ENCODE peak calls at places on chromosomes 7 and 10, in seven cellular contexts. P, Z, G, D, T, V and W are unnamed samples. For H3K36me3 and H3K9me3, the result is how much of the 10 kb centered on the place peaks cover.

GRCh38 chr7:7166318-7166717 is 16.0 kb upstream of the C1GALT1 start:
- DNase-seq in P (no peak), Z (no peak), G (no peak), D (no peak), T (no peak), V (no peak), W (no peak)

GRCh38 chr10:62459072-62459471 is 84.9 kb downstream of the ZNF365 start:
- DNase-seq in P (no peak), Z (no peak), G (no peak), D (peak), T (no peak), V (no peak), W (no peak)

GRCh38 chr7:150370612-150371071 is 2.0 kb downstream of the REPIN1 start:
- DNase-seq in P (no peak), Z (no peak), G (no peak), D (peak), T (no peak), V (no peak), W (no peak)

GRCh38 chr10:61939575-61940301 is 38.2 kb downstream of the ARID5B start:
- DNase-seq in P (no peak), Z (peak), G (no peak), D (peak), T (no peak), V (no peak), W (no peak)

GRCh38 chr10:49395741-49396665 is at the start of gene DRGX:
- DNase-seq in P (no peak), Z (no peak), G (no peak), D (no peak), T (no peak), V (no peak), W (no peak)

GRCh38 chr7:140841316-140841715 is 83.4 kb downstream of the BRAF start:
- DNase-seq in P (no peak), Z (no peak), G (no peak), D (no peak), T (no peak), V (no peak), W (no peak)

GRCh38 chr7:11182736-11183135 is 209.1 kb downstream of the PHF14 start:
- DNase-seq in P (no peak), Z (peak), G (no peak), D (peak), T (no peak), V (no peak), W (no peak)

GRCh38 chr10:43981232-43981631 is 332.6 kb upstream of the ZNF32 start:
- DNase-seq in P (no peak), Z (no peak), G (no peak), D (peak), T (no peak), V (no peak), W (no peak)

GRCh38 chr7:104152468-104152867 is 55.3 kb downstream of the ORC5 start:
- DNase-seq in P (no peak), Z (no peak), G (no peak), D (no peak), T (no peak), V (no peak), W (no peak)

GRCh38 chr10:103709341-103709920 is 145.9 kb downstream of the SH3PXD2A start:
- DNase-seq in P (no peak), Z (peak), G (no peak), D (peak), T (no peak), V (no peak), W (no peak)

GRCh38 chr7:1458676-1459511 is at the start of gene MICALL2:
- DNase-seq in P (peak), Z (peak), G (peak), D (peak), T (peak), V (peak), W (no peak)

GRCh38 chr10:118960166-118961090 is 69.1 kb upstream of the NANOS1 start:
- DNase-seq in P (no peak), Z (peak), G (no peak), D (peak), T (no peak), V (no peak), W (no peak)

GRCh38 chr10:111875760-111876159 is 307.8 kb downstream of the GPAM start:
- DNase-seq in P (no peak), Z (no peak), G (no peak), D (no peak), T (no peak), V (no peak), W (no peak)

GRCh38 chr7:102230593-102230992 is 56.1 kb upstream of the SH2B2 start:
- DNase-seq in P (no peak), Z (peak), G (no peak), D (peak), T (no peak), V (no peak), W (no peak)

GRCh38 chr7:44220732-44221131 is 20.0 kb downstream of the YKT6 start:
- DNase-seq in P (no peak), Z (no peak), G (no peak), D (no peak), T (peak), V (no peak), W (no peak)

GRCh38 chr10:122514045-122514840 is 46.3 kb upstream of the DMBT1 start:
- DNase-seq in P (no peak), Z (peak), G (no peak), D (peak), T (no peak), V (no peak), W (no peak)

GRCh38 chr7:51640851-51641250 is 324.2 kb upstream of the COBL start:
- DNase-seq in P (no peak), Z (no peak), G (no peak), D (no peak), T (no peak), V (no peak), W (no peak)

GRCh38 chr7:150955519-150956394 is 22.4 kb downstream of the KCNH2 start:
- DNase-seq in P (peak), Z (no peak), G (no peak), D (no peak), T (no peak), V (peak), W (no peak)

GRCh38 chr10:20105931-20106330 is 289.7 kb downstream of the PLXDC2 start:
- DNase-seq in P (no peak), Z (no peak), G (no peak), D (peak), T (no peak), V (no peak), W (no peak)

GRCh38 chr7:16891874-16892620 is 10.3 kb upstream of the AGR3 start:
- DNase-seq in P (no peak), Z (no peak), G (no peak), D (no peak), T (no peak), V (no peak), W (no peak)

GRCh38 chr7:90595341-90595800 is 750 bp upstream of the CDK14 start:
- DNase-seq in P (no peak), Z (no peak), G (no peak), D (peak), T (no peak), V (no peak), W (no peak)

GRCh38 chr7:88357295-88357694 is 50.6 kb upstream of the STEAP4 start:
- DNase-seq in P (peak), Z (peak), G (no peak), D (peak), T (no peak), V (peak), W (no peak)

GRCh38 chr10:35872666-35873065 is 230.6 kb upstream of the FZD8 start:
- DNase-seq in P (no peak), Z (no peak), G (no peak), D (no peak), T (no peak), V (no peak), W (no peak)

GRCh38 chr10:35908451-35908850 is 266.4 kb upstream of the FZD8 start:
- DNase-seq in P (no peak), Z (no peak), G (no peak), D (no peak), T (no peak), V (no peak), W (no peak)

GRCh38 chr7:5500056-5500776 is 76.6 kb upstream of the TNRC18 start:
- DNase-seq in P (no peak), Z (no peak), G (no peak), D (no peak), T (no peak), V (no peak), W (no peak)

GRCh38 chr10:98383869-98384268 is 31.1 kb downstream of the PYROXD2 start:
- DNase-seq in P (no peak), Z (no peak), G (no peak), D (no peak), T (no peak), V (no peak), W (no peak)

GRCh38 chr10:23404461-23404980 is 34.4 kb upstream of the OTUD1 start:
- DNase-seq in P (no peak), Z (no peak), G (no peak), D (no peak), T (no peak), V (no peak), W (no peak)

GRCh38 chr7:32062150-32062549 is 8.1 kb downstream of the PDE1C start:
- DNase-seq in P (no peak), Z (peak), G (no peak), D (peak), T (peak), V (peak), W (no peak)

GRCh38 chr10:51510231-51510630 is 189.2 kb downstream of the CSTF2T start:
- DNase-seq in P (no peak), Z (no peak), G (no peak), D (peak), T (no peak), V (no peak), W (no peak)

GRCh38 chr7:15709978-15710377 is 23.5 kb upstream of the MEOX2 start:
- DNase-seq in P (no peak), Z (no peak), G (no peak), D (peak), T (no peak), V (no peak), W (no peak)

GRCh38 chr10:124116771-124117510 is 23.5 kb upstream of the CHST15 start:
- DNase-seq in P (no peak), Z (no peak), G (no peak), D (no peak), T (no peak), V (no peak), W (no peak)

GRCh38 chr10:130203626-130204025 is 67.4 kb downstream of the GLRX3 start:
- DNase-seq in P (no peak), Z (no peak), G (no peak), D (no peak), T (no peak), V (no peak), W (no peak)

GRCh38 chr7:27235387-27236052 is 7.1 kb upstream of the EVX1 start:
- DNase-seq in P (peak), Z (peak), G (no peak), D (peak), T (no peak), V (peak), W (no peak)

GRCh38 chr7:141563956-141564623 is 12.9 kb downstream of the AGK start:
- DNase-seq in P (no peak), Z (peak), G (no peak), D (no peak), T (no peak), V (no peak), W (no peak)

GRCh38 chr10:93515071-93515962 is 18.9 kb downstream of the CEP55 start:
- DNase-seq in P (no peak), Z (no peak), G (no peak), D (peak), T (no peak), V (no peak), W (no peak)

GRCh38 chr10:123454987-123455386 is 211.2 kb upstream of the GPR26 start:
- DNase-seq in P (no peak), Z (no peak), G (no peak), D (no peak), T (no peak), V (no peak), W (no peak)

DNA sequence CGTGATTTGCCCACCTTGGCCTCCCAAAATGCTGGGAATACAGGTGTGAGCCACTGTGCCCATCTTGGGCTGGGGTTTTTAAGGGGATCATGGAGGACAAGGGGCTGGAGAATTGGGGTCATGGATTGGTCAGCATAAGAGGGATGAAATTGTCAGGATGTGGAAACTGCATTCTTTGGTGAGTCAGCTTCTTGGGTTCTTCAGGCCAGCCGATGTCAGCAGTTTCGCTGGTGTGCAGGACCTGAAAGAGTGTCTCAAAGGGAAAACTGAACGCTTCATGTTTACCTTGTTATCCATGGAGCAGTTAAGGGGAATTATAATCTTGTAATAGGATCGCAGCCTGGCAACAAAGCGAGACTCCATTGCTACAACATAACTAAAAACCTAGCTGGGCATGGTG is 13.0 kb downstream of the GALNT17 start:
- DNase-seq in P (no peak), Z (no peak), G (no peak), D (no peak), T (no peak), V (no peak), W (no peak)
- H3K36me3 ChIP-seq in P (under half), Z (under half), G (under half), D (under half), T (under half), V (under half), W (under half)

DNA sequence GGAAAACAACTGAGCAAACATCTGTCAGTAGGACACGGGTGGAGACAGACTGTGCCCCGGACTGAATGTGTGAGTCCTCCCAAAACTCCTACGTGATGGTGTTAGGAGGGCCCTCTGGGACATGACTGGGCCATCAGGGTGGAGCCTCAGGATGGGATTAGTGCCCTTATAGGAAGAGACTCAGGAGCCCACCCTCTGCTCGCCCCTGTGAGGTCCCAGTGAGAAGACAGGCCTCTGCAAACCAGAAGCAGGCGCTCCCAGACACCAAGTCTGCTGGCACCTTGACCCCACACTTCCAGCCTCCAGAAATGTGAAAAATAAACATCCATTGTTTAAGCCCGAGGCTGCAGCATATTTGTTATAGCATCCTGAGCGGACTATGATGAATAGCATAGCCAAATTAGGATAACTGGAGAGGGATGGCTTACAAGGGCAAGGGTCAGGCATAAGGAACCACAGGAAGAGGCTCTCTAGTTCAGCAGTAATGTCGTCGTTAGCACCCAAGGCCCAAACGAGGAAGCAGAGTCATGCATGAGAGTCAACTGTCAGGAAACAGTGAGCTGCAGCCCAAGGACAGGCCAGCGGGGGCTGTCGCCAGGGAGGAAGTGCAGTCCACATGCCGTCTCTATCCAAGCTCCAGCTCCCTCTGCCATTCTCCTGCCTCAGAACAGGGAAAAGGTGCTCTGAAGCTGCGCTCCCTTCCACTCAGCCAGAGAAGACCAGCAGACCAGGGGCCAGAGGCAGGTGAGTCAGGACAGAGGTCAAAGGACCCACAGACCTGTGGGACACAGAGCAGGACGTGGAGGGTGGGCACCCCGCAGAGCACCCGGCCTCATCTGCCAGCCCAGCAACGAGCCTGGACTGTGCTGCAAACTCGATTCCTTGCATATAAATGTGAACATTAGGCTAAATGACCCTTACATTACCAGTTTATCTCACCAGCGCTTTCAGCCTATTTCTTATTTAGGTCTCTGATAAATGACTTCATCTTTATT is 50.5 kb downstream of the PTPRN2 start:
- DNase-seq in P (no peak), Z (no peak), G (no peak), D (no peak), T (no peak), V (no peak), W (no peak)
- H3K9me3 ChIP-seq in P (under half), Z (under half), G (under half), D (under half), T (under half), V (under half), W (under half)

GRCh38 chr7:127738859-127739258 is 86.9 kb downstream of the SND1 start:
- DNase-seq in P (no peak), Z (no peak), G (no peak), D (no peak), T (no peak), V (no peak), W (no peak)
- H3K36me3 ChIP-seq in P (under half), Z (under half), G (under half), D (under half), T (under half), V (under half), W (under half)

GRCh38 chr7:71055504-71055903 is 76.4 kb upstream of the GALNT17 start:
- DNase-seq in P (no peak), Z (no peak), G (no peak), D (no peak), T (no peak), V (no peak), W (no peak)
- H3K9me3 ChIP-seq in P (under half), Z (under half), G (under half), D (under half), T (under half), V (under half), W (under half)

GRCh38 chr10:78025685-78026364 is 3.5 kb downstream of the POLR3A start:
- DNase-seq in P (no peak), Z (peak), G (no peak), D (no peak), T (no peak), V (no peak), W (no peak)
- H3K36me3 ChIP-seq in P (half or more), Z (under half), G (under half), D (under half), T (half or more), V (under half), W (half or more)

DNA sequence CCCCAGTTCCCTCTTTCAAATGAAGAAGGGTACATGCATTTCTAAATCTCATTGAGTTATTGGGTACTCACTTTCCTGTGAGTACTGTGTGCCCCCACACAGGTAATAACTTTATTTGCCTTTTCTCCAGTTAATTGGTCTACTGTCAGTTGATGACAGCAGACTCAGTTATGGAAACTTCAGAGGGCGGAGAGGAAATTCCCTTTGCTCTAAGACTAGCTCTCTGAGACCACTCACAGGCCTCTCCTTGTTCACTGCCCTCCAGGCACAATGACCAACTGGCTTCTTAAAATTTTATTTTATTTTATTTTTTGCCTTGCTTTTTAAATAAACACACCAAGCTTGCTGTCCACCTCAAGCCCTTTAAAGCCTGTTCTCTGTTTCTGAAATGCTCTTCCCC is 235.8 kb upstream of the AOAH start:
- DNase-seq in P (no peak), Z (no peak), G (no peak), D (no peak), T (no peak), V (no peak), W (no peak)
- H3K9me3 ChIP-seq in P (under half), Z (under half), G (under half), D (under half), T (under half), V (under half), W (under half)

DNA sequence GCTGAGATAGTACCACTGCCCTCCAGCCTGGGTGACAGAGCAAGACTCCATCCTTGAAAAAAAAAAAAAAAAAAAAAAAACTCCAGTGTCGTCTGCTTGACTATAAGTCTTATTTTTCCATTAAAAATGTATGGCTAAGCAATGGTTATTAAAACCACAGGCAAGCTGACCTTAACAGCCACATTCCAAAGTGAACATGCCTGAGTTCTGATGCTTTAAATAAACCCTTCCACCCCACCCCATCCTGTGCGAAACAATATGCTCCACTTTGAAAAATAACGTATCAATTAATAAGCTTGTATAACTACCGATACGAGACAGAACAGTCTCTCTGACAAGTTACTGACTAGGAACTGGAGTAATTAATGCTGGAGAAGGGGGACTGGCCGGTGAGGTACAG is 63.7 kb downstream of the LARP4B start:
- DNase-seq in P (no peak), Z (no peak), G (no peak), D (no peak), T (no peak), V (no peak), W (no peak)
- H3K36me3 ChIP-seq in P (under half), Z (under half), G (under half), D (under half), T (under half), V (under half), W (under half)

DNA sequence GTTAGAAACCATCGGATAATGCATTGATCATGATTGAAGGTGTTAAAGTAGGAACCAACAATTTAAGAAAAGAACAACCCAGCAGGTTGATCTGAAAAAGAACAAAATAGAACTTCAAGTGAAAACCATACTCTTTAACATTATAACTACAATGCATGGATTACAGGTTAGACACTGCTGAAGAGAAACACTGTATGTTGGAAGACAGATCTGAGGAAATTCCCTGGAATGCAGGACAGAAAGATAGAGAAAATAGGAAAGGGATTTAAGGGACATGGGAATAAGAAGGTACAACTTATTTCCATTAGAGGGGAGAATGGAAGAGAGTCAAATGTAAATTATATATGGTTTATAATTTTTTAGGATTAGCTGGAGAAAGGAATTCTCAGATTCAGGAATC is 303.3 kb downstream of the DNAJB6 start:
- DNase-seq in P (no peak), Z (no peak), G (no peak), D (no peak), T (no peak), V (no peak), W (no peak)
- H3K9me3 ChIP-seq in P (under half), Z (under half), G (under half), D (under half), T (under half), V (under half), W (under half)

GRCh38 chr7:47973739-47974138 is 5.7 kb downstream of the HUS1 start:
- DNase-seq in P (no peak), Z (no peak), G (no peak), D (no peak), T (no peak), V (no peak), W (no peak)
- H3K36me3 ChIP-seq in P (half or more), Z (under half), G (half or more), D (under half), T (half or more), V (under half), W (half or more)

DNA sequence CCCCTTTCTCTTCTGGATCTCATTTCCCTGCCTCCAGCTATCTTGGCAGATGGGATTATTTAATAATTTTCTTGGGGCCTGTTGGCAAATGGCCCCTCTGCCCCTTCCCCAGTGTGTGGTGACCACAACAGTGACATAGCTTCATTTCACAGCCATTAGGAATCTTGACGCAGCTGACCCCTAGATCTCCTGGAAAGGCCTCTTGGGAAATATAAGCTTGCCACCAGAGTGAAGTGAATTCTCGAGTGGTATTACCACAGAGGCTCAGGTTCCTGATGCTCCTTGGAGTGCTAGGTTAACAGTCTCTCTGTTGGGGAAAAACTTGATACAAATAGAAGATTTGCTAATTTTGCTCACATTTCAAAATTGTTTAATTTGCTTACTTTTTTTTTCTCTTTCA is 57.8 kb downstream of the AUTS2 start:
- DNase-seq in P (no peak), Z (no peak), G (no peak), D (no peak), T (no peak), V (no peak), W (no peak)
- H3K9me3 ChIP-seq in P (under half), Z (under half), G (under half), D (under half), T (under half), V (under half), W (under half)